ENCODE peak calls at places on chromosomes 11 and 22, in six cellular contexts. H is EL; X is iPS-NIHi11; R is activated CD8-positive, alpha-beta T cell treated with anti-CD3 and anti-CD28 coated beads for 36 hours; U is T-helper 9 cell; I is SW 1271. D is an unnamed sample.

GRCh38 chr22:28395920-28396447 is 283.7 kb downstream of the TTC28 start:
- DNase-seq in I (no peak), H (peak; percentile 81), U (no peak), X (no peak), R (peak; percentile 10), D (no peak)

GRCh38 chr11:2825886-2826678 is 59.5 kb downstream of the CDKN1C start:
- DNase-seq in H (peak; percentile 94), X (peak; percentile 82), U (no peak), I (no peak), R (peak; percentile 40), D (no peak)

GRCh38 chr22:37162221-37163095 is 12.7 kb upstream of the IL2RB start:
- DNase-seq in U (peak; percentile 44), H (no peak), X (no peak), R (peak; percentile 93), I (no peak), D (no peak)

GRCh38 chr11:26878959-26879581 is 114.8 kb upstream of the FIBIN start:
- DNase-seq in X (peak; percentile 24), H (no peak), R (no peak), I (no peak), U (no peak), D (no peak)

GRCh38 chr11:128345316-128345715 is 242.0 kb downstream of the ETS1 start:
- DNase-seq in U (no peak), I (no peak), R (no peak), H (no peak), X (no peak), D (no peak)

GRCh38 chr11:100890779-100891178 is 203.7 kb downstream of the ARHGAP42 start:
- DNase-seq in U (no peak), R (no peak), X (no peak), H (peak; percentile 90), I (no peak), D (no peak)

GRCh38 chr11:84837402-84838069 is 789.6 kb downstream of the DLG2 start:
- DNase-seq in R (no peak), H (no peak), U (no peak), X (no peak), I (no peak), D (no peak)

GRCh38 chr11:74777877-74778276 is 29.2 kb downstream of the RNF169 start:
- DNase-seq in X (no peak), H (no peak), R (no peak), I (no peak), U (no peak), D (no peak)

GRCh38 chr11:11502303-11502828 is 119.4 kb downstream of the GALNT18 start:
- DNase-seq in R (no peak), I (no peak), X (no peak), H (no peak), U (no peak), D (no peak)

GRCh38 chr11:106217456-106217855 is 140.0 kb downstream of the AASDHPPT start:
- DNase-seq in U (no peak), H (no peak), R (no peak), X (no peak), I (no peak), D (no peak)

GRCh38 chr11:130371004-130371590 is 56.4 kb upstream of the ZBTB44 start:
- DNase-seq in H (no peak), X (no peak), R (no peak), I (no peak), U (no peak), D (no peak)

GRCh38 chr11:16839821-16840220 is 101.4 kb downstream of the C11orf58 start:
- DNase-seq in X (no peak), I (no peak), H (no peak), U (no peak), R (no peak), D (no peak)

GRCh38 chr11:8806974-8807373 is 104.0 kb upstream of the AKIP1 start:
- DNase-seq in X (no peak), H (no peak), U (no peak), R (no peak), I (no peak), D (no peak)

GRCh38 chr22:30444632-30445437 is 19.3 kb downstream of the MTFP1 start:
- DNase-seq in R (peak; percentile 80), U (peak; percentile 26), H (peak; percentile 67), I (no peak), X (peak; percentile 93), D (peak; percentile 54)

GRCh38 chr11:78216021-78216420 is 27.3 kb downstream of the USP35 start:
- DNase-seq in I (no peak), U (no peak), R (no peak), X (no peak), H (no peak), D (no peak)

GRCh38 chr22:33873186-33873585 is 47.1 kb downstream of the LARGE1 start:
- DNase-seq in I (no peak), R (no peak), X (no peak), U (no peak), H (no peak), D (no peak)

GRCh38 chr11:25423436-25424184 is 908.3 kb upstream of the ANO3 start:
- DNase-seq in X (no peak), I (no peak), R (no peak), H (no peak), U (no peak), D (no peak)

GRCh38 chr11:128715691-128716153 is 21.9 kb downstream of the FLI1 start:
- DNase-seq in H (peak; percentile 69), R (no peak), I (no peak), X (no peak), U (no peak), D (no peak)

D was measured in HCT116.